ENCODE peak calls at places on chromosome 5, in four cellular contexts. H, K, N and A are unnamed samples.

GRCh38 chr5:55338810-55339243 is 31.0 kb downstream of the MTREX start:
- DNase-seq in N (no peak), K (no peak), H (no peak), A (no peak)

GRCh38 chr5:96876292-96876850 is at the start of gene ERAP2:
- DNase-seq in H (no peak), N (no peak), K (peak; percentile 53), A (no peak)

GRCh38 chr5:145598184-145598583 is 237.0 kb downstream of the PRELID2 start:
- DNase-seq in N (no peak), K (no peak), H (no peak), A (no peak)

GRCh38 chr5:66646570-66646969 is 50.4 kb downstream of the MAST4 start:
- DNase-seq in K (peak; percentile 54), H (no peak), N (no peak), A (no peak)

GRCh38 chr5:67166460-67166871 is 30.1 kb downstream of the CD180 start:
- DNase-seq in K (no peak), N (peak; percentile 58), H (no peak), A (no peak)

GRCh38 chr5:173843800-173844199 is 44.3 kb upstream of the CPEB4 start:
- DNase-seq in H (no peak), N (no peak), K (no peak), A (no peak)

GRCh38 chr5:6483880-6484382 is 35.3 kb downstream of the UBE2QL1 start:
- DNase-seq in N (no peak), H (no peak), K (no peak), A (no peak)

GRCh38 chr5:93924628-93925027 is 183.2 kb upstream of the POU5F2 start:
- DNase-seq in H (no peak), K (peak; percentile 10), N (no peak), A (no peak)

GRCh38 chr5:79547429-79547822 is 33.5 kb upstream of the HOMER1 start:
- DNase-seq in H (no peak), K (no peak), N (no peak), A (no peak)

GRCh38 chr5:112333236-112333850 is 85.7 kb downstream of the EPB41L4A start:
- DNase-seq in H (no peak), N (no peak), K (no peak), A (no peak)

GRCh38 chr5:73908846-73909245 is 282.9 kb downstream of the ARHGEF28 start:
- DNase-seq in N (no peak), K (no peak), H (no peak), A (no peak)

GRCh38 chr5:127746756-127747155 is 43.6 kb downstream of the CCDC192 start:
- DNase-seq in H (peak; percentile 18), K (peak; percentile 68), N (no peak), A (no peak)

GRCh38 chr5:104370523-104370922 is 807.9 kb upstream of the NUDT12 start:
- DNase-seq in H (no peak), K (peak; percentile 14), N (no peak), A (no peak)

GRCh38 chr5:851553-851952 is 767 bp upstream of the ZDHHC11 start:
- DNase-seq in H (no peak), N (peak; percentile 9), K (no peak), A (no peak)

GRCh38 chr5:122532035-122532434 is 220.0 kb downstream of the SNCAIP start:
- DNase-seq in H (no peak), K (peak; percentile 2), N (no peak), A (peak; percentile 27)

GRCh38 chr5:128455861-128456361 is 82.1 kb downstream of the FBN2 start:
- DNase-seq in H (no peak), K (no peak), N (no peak), A (peak; percentile 69)

GRCh38 chr5:146894763-146895521 is 16.4 kb upstream of the PPP2R2B start:
- DNase-seq in N (no peak), H (no peak), K (no peak), A (no peak)

GRCh38 chr5:54518146-54519082 is 855 bp downstream of the SNX18 start:
- DNase-seq in N (peak; percentile 69), H (no peak), K (peak; percentile 56), A (peak; percentile 44)

GRCh38 chr5:41270423-41271251 is 57.3 kb upstream of the C6 start:
- DNase-seq in H (peak; percentile 53), N (peak; percentile 26), K (peak; percentile 91), A (peak; percentile 25)

GRCh38 chr5:71905804-71906711 is 187.0 kb downstream of the CARTPT start:
- DNase-seq in N (no peak), K (no peak), H (no peak), A (no peak)

GRCh38 chr5:8386889-8387288 is 517.9 kb downstream of the MTRR start:
- DNase-seq in H (no peak), N (no peak), K (no peak), A (no peak)

GRCh38 chr5:116559239-116559638 is 15.4 kb downstream of the SEMA6A start:
- DNase-seq in K (no peak), N (no peak), H (no peak), A (no peak)

GRCh38 chr5:34719029-34719428 is 62.9 kb downstream of the RAI14 start:
- DNase-seq in H (no peak), K (no peak), N (no peak), A (no peak)

GRCh38 chr5:128208436-128208835 is 124.9 kb downstream of the SLC12A2 start:
- DNase-seq in K (no peak), N (no peak), H (no peak), A (no peak)

GRCh38 chr5:168382421-168382820 is 91.0 kb downstream of the WWC1 start:
- DNase-seq in K (no peak), H (no peak), N (no peak), A (no peak)

GRCh38 chr5:54007822-54008777 is 302.3 kb downstream of the ARL15 start:
- DNase-seq in H (no peak), N (no peak), K (peak; percentile 33), A (no peak)

GRCh38 chr5:147344861-147345260 is 110.0 kb downstream of the STK32A start:
- DNase-seq in K (no peak), H (no peak), N (no peak), A (no peak)

GRCh38 chr5:73447234-73448071 is 1.1 kb downstream of the FOXD1 start:
- DNase-seq in K (peak; percentile 31), H (no peak), N (no peak), A (peak; percentile 51)

GRCh38 chr5:12865529-12865928 is 961.3 kb upstream of the CTNND2 start:
- DNase-seq in N (no peak), K (no peak), H (no peak), A (no peak)

GRCh38 chr5:43314724-43315123 is 1.5 kb upstream of the HMGCS1 start:
- DNase-seq in N (no peak), K (no peak), H (no peak), A (no peak)

GRCh38 chr5:138141734-138142133 is 2.5 kb upstream of the NME5 start:
- DNase-seq in N (no peak), H (no peak), K (no peak), A (no peak)

GRCh38 chr5:151495330-151495729 is 47.9 kb downstream of the SLC36A1 start:
- DNase-seq in H (peak; percentile 34), N (no peak), K (no peak), A (no peak)

GRCh38 chr5:50365615-50366251 is 75.4 kb downstream of the EMB start:
- DNase-seq in H (no peak), K (no peak), N (no peak), A (no peak)

GRCh38 chr5:174935854-174936474 is 211.6 kb downstream of the MSX2 start:
- DNase-seq in H (peak; percentile 13), K (peak; percentile 72), N (peak; percentile 39), A (peak; percentile 50)

GRCh38 chr5:143314664-143315063 is 88.8 kb downstream of the NR3C1 start:
- DNase-seq in H (no peak), K (peak; percentile 61), N (no peak), A (no peak)

GRCh38 chr5:113376640-113377039 is 58.1 kb downstream of the TSSK1B start:
- DNase-seq in N (no peak), K (no peak), H (no peak), A (no peak)

GRCh38 chr5:21391506-21391905 is 1403.5 kb upstream of the CDH18 start:
- DNase-seq in N (no peak), H (no peak), K (no peak), A (no peak)

GRCh38 chr5:122896598-122897282 is 51.3 kb downstream of the SNX24 start:
- DNase-seq in K (peak; percentile 60), H (peak; percentile 70), N (no peak), A (no peak)

GRCh38 chr5:167792538-167792937 is 498.9 kb upstream of the WWC1 start:
- DNase-seq in N (no peak), K (no peak), H (no peak), A (no peak)

GRCh38 chr5:135035678-135036030 is 1.6 kb upstream of the PITX1 start:
- DNase-seq in N (no peak), H (no peak), K (no peak), A (no peak)
- H3K4me3 ChIP-seq in N (no peak overlapping the region), H (no peak overlapping the region), K (no peak overlapping the region), A (no peak overlapping the region)

GRCh38 chr5:124952566-124952965 is 206.1 kb upstream of the ZNF608 start:
- DNase-seq in H (no peak), K (no peak), N (no peak), A (no peak)
- H3K27ac ChIP-seq in H (no peak overlapping the region), K (no peak overlapping the region), N (no peak overlapping the region), A (no peak overlapping the region)

DNA sequence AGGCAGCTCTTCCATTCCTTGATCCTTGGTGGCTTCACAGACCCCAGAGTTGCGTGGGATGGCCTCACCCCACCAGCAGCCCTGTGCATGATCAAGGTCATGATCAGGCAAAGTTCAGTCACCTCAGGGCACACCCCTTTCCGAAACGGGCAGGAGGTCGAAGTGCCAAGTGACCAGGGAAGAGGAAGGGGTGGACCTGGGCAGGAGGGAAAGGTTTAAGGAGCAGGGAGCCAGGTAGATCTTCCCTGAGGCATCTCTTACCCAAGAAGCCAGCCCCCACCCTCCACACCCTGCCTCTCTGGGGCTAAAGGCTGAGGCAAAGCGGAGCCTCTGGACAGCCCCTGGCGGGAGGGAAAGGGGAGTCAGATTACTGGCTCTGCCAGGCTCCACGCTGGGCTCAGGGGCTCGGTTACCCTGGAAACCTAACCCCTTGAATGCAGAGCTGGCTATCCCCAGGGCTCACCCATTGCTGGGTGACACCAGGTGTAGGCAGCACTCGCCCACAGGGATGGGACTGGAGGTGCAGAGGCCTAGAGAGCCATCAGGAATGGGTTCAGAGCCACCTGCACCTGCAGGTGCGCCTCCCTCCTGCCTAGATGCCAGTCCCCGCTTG is 3.6 kb downstream of the MGAT4B start:
- DNase-seq in N (no peak), K (no peak), H (no peak), A (no peak)
- H3K4me3 ChIP-seq in N (no peak overlapping the region), K (no peak overlapping the region), H (no peak overlapping the region), A (no peak overlapping the region)

DNA sequence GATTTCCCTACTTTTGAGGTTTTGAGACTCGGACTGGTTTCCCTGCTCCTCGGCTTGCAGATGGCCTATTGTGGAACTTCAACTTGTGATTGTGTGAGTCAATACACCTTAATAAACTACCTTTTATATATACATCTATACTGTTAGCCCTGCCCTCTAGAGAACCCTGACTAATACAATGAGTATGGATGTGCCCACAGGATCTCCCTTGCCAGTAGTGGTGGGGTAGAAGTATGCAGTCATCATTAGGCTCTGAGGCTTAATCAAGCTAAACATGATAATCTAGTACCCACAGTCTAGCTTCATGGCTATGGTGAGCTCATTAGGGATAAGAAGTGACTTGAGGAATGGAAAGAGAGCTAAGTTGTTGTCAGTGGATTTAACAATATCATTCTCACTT is 412.8 kb upstream of the PTGER4 start:
- DNase-seq in H (no peak), K (no peak), N (no peak), A (no peak)
- H3K27ac ChIP-seq in H (no peak overlapping the region), K (no peak overlapping the region), N (no peak overlapping the region), A (no peak overlapping the region)